ENCODE peak calls at places on chromosomes 16 and 17, in eight cellular contexts. O, R, K, Q, M, T, N and F are unnamed samples.

GRCh38 chr17:78108726-78109488 is 19.6 kb downstream of the TMC6 start:
- DNase-seq in T (no peak), K (peak; percentile 44), Q (no peak), N (no peak), M (no peak), R (no peak), O (no peak), F (no peak)

GRCh38 chr17:75457047-75457654 is 716 bp downstream of the TMEM94 start:
- DNase-seq in Q (peak; percentile 65), T (peak; percentile 64), K (no peak), N (peak; percentile 33), R (peak; percentile 52), M (peak; percentile 54), O (peak; percentile 26), F (no peak)

GRCh38 chr16:85611455-85612190 is 1.5 kb upstream of the GSE1 start:
- DNase-seq in O (peak; percentile 82), R (peak; percentile 89), K (peak; percentile 81), M (peak; percentile 79), Q (peak; percentile 83), T (peak; percentile 92), N (peak; percentile 88), F (no peak)

GRCh38 chr17:19650826-19651225 is 2.3 kb downstream of the ALDH3A2 start:
- DNase-seq in M (no peak), K (no peak), N (peak; percentile 15), R (no peak), T (no peak), O (no peak), Q (no peak), F (no peak)

GRCh38 chr17:77959926-77960521 is 1.5 kb downstream of the TNRC6C start:
- DNase-seq in N (no peak), O (peak; percentile 15), M (peak; percentile 26), Q (no peak), K (peak; percentile 12), R (no peak), T (no peak), F (no peak)

GRCh38 chr17:75864448-75864871 is 9.3 kb upstream of the WBP2 start:
- DNase-seq in Q (peak; percentile 77), N (peak; percentile 80), O (peak; percentile 84), K (peak; percentile 98), R (peak; percentile 64), M (peak; percentile 88), T (no peak), F (no peak)

GRCh38 chr17:3598078-3598477 is 11.1 kb downstream of the TRPV1 start:
- DNase-seq in T (no peak), O (no peak), N (no peak), R (no peak), Q (no peak), M (no peak), K (no peak), F (no peak)

GRCh38 chr16:728890-729744 is 2.2 kb downstream of the HAGHL start:
- DNase-seq in N (no peak), O (no peak), R (no peak), T (no peak), Q (no peak), M (no peak), K (no peak), F (no peak)

GRCh38 chr17:71029246-71029645 is 859.9 kb downstream of the KCNJ2 start:
- DNase-seq in K (no peak), M (no peak), Q (no peak), R (no peak), N (no peak), O (no peak), T (no peak), F (no peak)
- H3K4me3 ChIP-seq in K (no peak overlapping the region), M (no peak overlapping the region), Q (no peak overlapping the region), R (no peak overlapping the region), N (no peak overlapping the region), O (no peak overlapping the region), T (no peak overlapping the region), F (no peak overlapping the region)

GRCh38 chr16:65366316-65366715 is 244.5 kb upstream of the CDH11 start:
- DNase-seq in K (no peak), O (no peak), R (no peak), M (no peak), T (no peak), Q (no peak), N (no peak), F (no peak)
- H3K4me3 ChIP-seq in K (no peak overlapping the region), O (no peak overlapping the region), R (no peak overlapping the region), M (no peak overlapping the region), T (no peak overlapping the region), Q (no peak overlapping the region), N (no peak overlapping the region), F (no peak overlapping the region)

GRCh38 chr17:50480142-50480764 is 1.6 kb downstream of the RSAD1 start:
- DNase-seq in N (no peak), Q (no peak), O (no peak), K (no peak), R (no peak), M (no peak), T (no peak), F (no peak)
- H3K4me3 ChIP-seq in N (no peak overlapping the region), Q (no peak overlapping the region), O (no peak overlapping the region), K (no peak overlapping the region), R (peak overlapping the region; percentile 91), M (no peak overlapping the region), T (no peak overlapping the region), F (no peak overlapping the region)

GRCh38 chr16:12544477-12545291 is 259.0 kb downstream of the CPPED1 start:
- DNase-seq in O (no peak), M (no peak), N (no peak), K (no peak), Q (no peak), T (no peak), R (no peak), F (no peak)

GRCh38 chr16:12545292-12545610 is 258.4 kb downstream of the CPPED1 start:
- DNase-seq in M (no peak), N (no peak), T (no peak), Q (no peak), R (no peak), O (no peak), K (no peak), F (no peak)

GRCh38 chr16:12546918-12547607 is 256.6 kb downstream of the CPPED1 start:
- DNase-seq in T (no peak), N (no peak), O (no peak), M (no peak), K (no peak), Q (no peak), R (no peak), F (no peak)

GRCh38 chr16:12547608-12547922 is 256.1 kb downstream of the CPPED1 start:
- DNase-seq in T (no peak), K (no peak), O (no peak), Q (no peak), R (no peak), M (no peak), N (no peak), F (no peak)

GRCh38 chr16:12545792-12546342 is 257.8 kb downstream of the CPPED1 start:
- DNase-seq in N (no peak), T (no peak), K (no peak), M (no peak), O (no peak), R (no peak), Q (no peak), F (no peak)
- H3K4me3 ChIP-seq in N (no peak overlapping the region), T (no peak overlapping the region), K (no peak overlapping the region), M (no peak overlapping the region), O (no peak overlapping the region), R (no peak overlapping the region), Q (no peak overlapping the region), F (no peak overlapping the region)

GRCh38 chr16:19697756-19698318 is 20.2 kb downstream of the KNOP1 start:
- DNase-seq in R (no peak), K (no peak), O (no peak), M (no peak), T (peak; percentile 55), N (no peak), Q (no peak), F (no peak)

GRCh38 chr16:19694989-19695388 is 23.0 kb downstream of the KNOP1 start:
- DNase-seq in T (no peak), K (no peak), M (no peak), R (no peak), N (peak; percentile 22), Q (no peak), O (no peak), F (no peak)

GRCh38 chr16:19696312-19696711 is 21.7 kb downstream of the KNOP1 start:
- DNase-seq in M (peak; percentile 91), O (peak; percentile 92), R (peak; percentile 74), N (peak; percentile 97), T (peak; percentile 83), K (peak; percentile 98), Q (peak; percentile 80), F (no peak)

GRCh38 chr16:19698480-19699465 is 19.3 kb downstream of the KNOP1 start:
- DNase-seq in O (no peak), M (peak; percentile 71), R (no peak), N (peak; percentile 84), K (no peak), Q (no peak), T (peak; percentile 70), F (no peak)

GRCh38 chr16:19696961-19697360 is 21.1 kb downstream of the KNOP1 start:
- DNase-seq in K (no peak), Q (no peak), O (no peak), M (no peak), T (no peak), N (no peak), R (no peak), F (no peak)
- H3K4me3 ChIP-seq in K (no peak overlapping the region), Q (no peak overlapping the region), O (no peak overlapping the region), M (no peak overlapping the region), T (no peak overlapping the region), N (no peak overlapping the region), R (no peak overlapping the region), F (no peak overlapping the region)

DNA sequence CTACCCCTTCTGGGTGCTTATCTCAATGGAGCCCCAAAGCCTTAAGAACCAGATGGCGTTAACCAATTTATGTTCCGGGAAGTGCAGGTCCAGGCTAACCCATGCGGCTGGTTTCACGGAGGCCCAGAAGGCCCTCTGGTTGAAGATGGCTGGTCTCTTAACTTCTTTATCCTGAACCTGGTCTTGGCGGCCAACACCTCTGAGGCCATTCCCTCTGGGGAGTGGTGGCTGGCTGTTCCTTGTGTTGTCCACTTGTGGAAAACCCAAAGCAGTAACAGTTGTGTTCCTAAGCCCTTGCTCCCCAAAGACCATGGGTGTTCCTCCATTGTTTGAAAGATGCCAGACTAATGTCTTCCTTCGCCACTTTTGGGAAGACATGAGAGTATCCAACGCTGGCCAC is 1.5 kb downstream of the CDYL2 start:
- DNase-seq in T (no peak), Q (no peak), R (no peak), O (no peak), N (no peak), M (no peak), K (no peak), F (no peak)
- H3K4me3 ChIP-seq in T (no peak overlapping the region), Q (peak overlapping the region; percentile 59), R (peak overlapping the region; percentile 62), O (no peak overlapping the region), N (peak overlapping the region; percentile 67), M (no peak overlapping the region), K (peak overlapping the region; percentile 75), F (peak overlapping the region; percentile 70)